ENCODE peak calls at places on chromosomes 12 and 14, in eight cellular contexts. Q is hepatocyte, R is MM.1S, I is GM23338, M is PC-3, X is SK-N-SH, D is HCT116, U is neural progenitor cell. H is an unnamed sample. For H3K79me2, the result is how much of the 10 kb centered on the place peaks cover.

GRCh38 chr14:57831981-57832380 is 33.9 kb downstream of the SLC35F4 start:
- DNase-seq in Q (peak), R (no peak), I (peak), M (no peak), X (no peak), D (no peak), U (peak), H (peak)

GRCh38 chr12:22272596-22272995 is 61.9 kb downstream of the ST8SIA1 start:
- DNase-seq in Q (no peak), R (no peak), I (no peak), M (no peak), X (no peak), D (no peak), U (no peak), H (no peak)

GRCh38 chr12:93571360-93571853 is 1.1 kb upstream of the SOCS2 start:
- DNase-seq in Q (peak), R (peak), I (peak), M (peak), X (peak), D (peak), U (peak), H (no peak)

GRCh38 chr14:57834961-57835360 is 30.9 kb downstream of the SLC35F4 start:
- DNase-seq in Q (no peak), R (no peak), I (no peak), M (no peak), X (no peak), D (no peak), U (no peak), H (no peak)

GRCh38 chr12:18810537-18811253 is 72.8 kb downstream of the CAPZA3 start:
- DNase-seq in Q (no peak), R (no peak), I (no peak), M (no peak), X (no peak), D (no peak), U (no peak), H (no peak)

GRCh38 chr12:105322070-105322469 is 8.4 kb upstream of the C12orf75 start:
- DNase-seq in Q (no peak), R (no peak), I (no peak), M (no peak), X (no peak), D (no peak), U (no peak), H (no peak)

GRCh38 chr12:65902504-65902903 is 78.2 kb downstream of the HMGA2 start:
- DNase-seq in Q (no peak), R (no peak), I (no peak), M (no peak), X (no peak), D (no peak), U (no peak), H (no peak)

GRCh38 chr12:55700255-55701018 is 7.3 kb downstream of the ITGA7 start:
- DNase-seq in Q (no peak), R (no peak), I (no peak), M (peak), X (peak), D (no peak), U (no peak), H (no peak)

GRCh38 chr12:27207626-27208413 is 36.3 kb upstream of the STK38L start:
- DNase-seq in Q (no peak), R (peak), I (no peak), M (no peak), X (no peak), D (no peak), U (no peak), H (no peak)

GRCh38 chr12:53380797-53381738 is 1.1 kb downstream of the SP1 start:
- DNase-seq in Q (no peak), R (no peak), I (peak), M (peak), X (no peak), D (no peak), U (peak), H (no peak)

GRCh38 chr12:118781692-118782091 is 199.6 kb upstream of the SRRM4 start:
- DNase-seq in Q (no peak), R (no peak), I (peak), M (no peak), X (no peak), D (no peak), U (no peak), H (no peak)

GRCh38 chr14:99685061-99685995 is 1.2 kb downstream of the CYP46A1 start:
- DNase-seq in Q (peak), R (no peak), I (no peak), M (no peak), X (no peak), D (no peak), U (peak), H (peak)

GRCh38 chr14:99682809-99683618 is 1.1 kb upstream of the CYP46A1 start:
- DNase-seq in Q (peak), R (peak), I (peak), M (peak), X (peak), D (peak), U (peak), H (peak)

GRCh38 chr14:99684356-99684952 is 356 bp downstream of the CYP46A1 start:
- DNase-seq in Q (no peak), R (no peak), I (no peak), M (no peak), X (no peak), D (no peak), U (no peak), H (peak)

GRCh38 chr14:99681832-99682148 is 2.3 kb upstream of the CYP46A1 start:
- DNase-seq in Q (no peak), R (no peak), I (no peak), M (no peak), X (no peak), D (no peak), U (no peak), H (no peak)

DNA sequence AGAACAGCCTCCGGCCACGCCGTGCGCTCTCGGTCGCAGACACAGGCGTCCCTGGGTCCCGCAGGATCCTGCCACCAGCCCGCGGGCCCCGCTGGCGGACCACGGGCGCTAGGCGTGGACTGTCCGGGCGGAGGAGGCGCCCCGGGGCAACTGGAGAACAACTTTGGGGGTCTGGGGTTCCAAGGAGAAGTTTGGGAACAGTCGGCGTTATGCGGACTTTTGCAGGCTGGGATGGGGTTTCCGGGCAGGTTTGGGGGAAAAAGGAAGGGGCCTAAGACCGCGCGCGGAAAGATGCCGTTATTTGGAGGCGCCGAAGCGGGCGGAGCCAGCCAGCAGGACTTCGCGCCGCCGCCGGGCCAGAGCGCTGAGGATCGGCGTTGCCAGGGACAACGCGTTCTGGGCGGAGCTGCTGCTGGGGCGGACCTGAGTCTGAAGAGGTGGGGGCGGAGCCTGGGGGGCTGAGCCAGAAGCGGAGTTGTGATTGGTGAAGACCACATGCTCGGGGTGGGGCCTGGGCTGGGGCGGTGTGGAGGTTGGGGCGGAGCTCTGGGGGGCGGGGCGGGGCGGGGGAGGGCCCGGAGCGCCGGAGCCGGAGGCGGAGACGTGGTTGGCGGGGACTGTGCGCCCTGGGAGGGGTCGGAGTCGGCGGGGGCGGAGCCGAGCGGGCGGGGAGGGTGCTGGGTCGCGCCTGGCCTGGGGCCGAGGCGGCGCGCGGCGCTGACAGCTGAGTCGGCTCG is at the start of gene CYP46A1:
- DNase-seq in Q (peak), R (peak), I (peak), M (peak), X (peak), D (peak), U (peak), H (peak)
- TF ChIP-seq CTCF in Q (no peak), R (no peak), I (no peak), M (no peak), X (no peak), D (no peak), U (no peak), H (no peak)

DNA sequence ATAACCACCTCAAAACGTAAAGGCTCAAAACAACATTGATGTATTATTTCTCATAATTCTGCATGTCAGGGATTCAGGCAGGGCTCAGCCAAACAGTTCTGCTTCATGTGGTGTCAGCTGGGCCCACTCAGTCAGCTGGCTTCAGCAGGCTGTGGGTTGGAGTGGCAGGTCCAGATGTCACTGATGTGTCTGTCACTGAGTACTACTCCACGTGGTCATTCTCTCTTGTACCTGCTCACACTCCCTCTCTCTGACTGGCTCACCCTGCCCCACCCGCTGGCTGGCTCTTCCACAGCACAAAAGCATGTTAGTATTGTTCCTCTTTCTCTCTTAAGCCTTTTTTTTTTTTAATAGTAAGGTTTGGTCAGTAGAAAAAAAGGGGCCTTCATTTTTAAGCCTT is 182.4 kb downstream of the DICER1 start:
- DNase-seq in Q (no peak), R (no peak), I (no peak), M (no peak), X (no peak), D (no peak), U (no peak), H (no peak)
- TF ChIP-seq EZH2phosphoT487 in Q (no peak), R (no peak), I (no peak), M (no peak), X (no peak), D (no peak), U (no peak), H (no peak)

DNA sequence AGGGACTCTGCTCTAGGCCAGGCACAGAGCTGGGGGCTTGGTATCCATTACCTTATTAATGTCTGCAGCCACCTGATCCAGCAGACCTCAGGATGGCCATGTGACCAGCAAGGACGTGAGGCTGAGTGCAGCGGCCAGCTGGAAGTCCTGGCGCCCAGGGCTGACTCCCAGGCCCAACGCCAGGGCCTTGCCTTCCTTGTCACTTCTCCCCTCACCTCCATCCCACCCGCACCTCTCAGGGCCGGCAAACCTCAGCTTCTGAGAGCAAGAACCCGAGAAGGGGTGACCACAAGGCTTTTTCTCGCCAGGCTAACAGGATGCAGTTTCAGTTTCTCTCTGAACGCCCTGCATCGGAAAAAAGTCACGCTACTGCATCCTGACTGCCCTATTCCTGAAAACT is 15.4 kb downstream of the RAB35 start:
- DNase-seq in Q (no peak), R (peak), I (no peak), M (no peak), X (peak), D (no peak), U (no peak), H (no peak)
- H3K79me2 ChIP-seq in Q (half or more), R (half or more), I (under half), M (half or more), X (half or more), D (half or more), U (under half), H (under half)

GRCh38 chr12:98002887-98003493 is 512.4 kb upstream of the TMPO start:
- DNase-seq in Q (peak), R (peak), I (peak), M (peak), X (peak), D (peak), U (peak), H (peak)
- TF ChIP-seq CTCF in Q (peak), R (peak), I (peak), M (peak), X (peak), D (peak), U (peak), H (peak)